ENCODE peak calls at places on chromosomes 3 and 15, in nine cellular contexts. C is T47D; R is COR-L47; E is activated naive CD4-positive, alpha-beta T cell; S is stomach; P is nephron progenitor cell; Z is HEK293T; I is heart right ventricle; J is T-helper 17 cell. O is an unnamed sample.

GRCh38 chr3:156834435-156834834 is 8.3 kb downstream of the LEKR1 start:
- DNase-seq in C (no peak), R (no peak), E (no peak), S (no peak), P (no peak), Z (no peak), I (no peak), J (no peak), O (no peak)

GRCh38 chr3:177928156-177928555 is 608.1 kb upstream of the KCNMB2 start:
- DNase-seq in C (no peak), R (peak; percentile 23), E (no peak), S (no peak), P (no peak), Z (no peak), I (no peak), J (no peak), O (no peak)

GRCh38 chr3:13149331-13150203 is 76.3 kb upstream of the IQSEC1 start:
- DNase-seq in C (no peak), R (no peak), E (no peak), S (no peak), P (no peak), Z (no peak), I (no peak), J (no peak), O (no peak)

GRCh38 chr15:82100116-82100795 is 54.4 kb upstream of the MEX3B start:
- DNase-seq in C (no peak), R (no peak), E (no peak), S (no peak), P (no peak), Z (no peak), I (no peak), J (no peak), O (no peak)

GRCh38 chr3:14141144-14141543 is 16.3 kb downstream of the TMEM43 start:
- DNase-seq in C (no peak), R (no peak), E (no peak), S (no peak), P (no peak), Z (no peak), I (no peak), J (no peak), O (no peak)

GRCh38 chr3:59816312-59816711 is 766.5 kb upstream of the CFAP20DC start:
- DNase-seq in C (no peak), R (no peak), E (no peak), S (no peak), P (no peak), Z (no peak), I (no peak), J (no peak), O (no peak)

GRCh38 chr3:105933871-105934270 is 65.1 kb upstream of the CBLB start:
- DNase-seq in C (no peak), R (no peak), E (no peak), S (no peak), P (no peak), Z (no peak), I (no peak), J (no peak), O (no peak)

GRCh38 chr15:92960996-92961681 is 61.0 kb downstream of the CHD2 start:
- DNase-seq in C (no peak), R (no peak), E (no peak), S (no peak), P (no peak), Z (no peak), I (no peak), J (no peak), O (no peak)

GRCh38 chr15:88791637-88792036 is 11.6 kb upstream of the ACAN start:
- DNase-seq in C (no peak), R (no peak), E (no peak), S (no peak), P (no peak), Z (no peak), I (no peak), J (no peak), O (no peak)

O was measured in iPS DF 6.9.